ENCODE peak calls at places on chromosomes 1 and 21, in seven cellular contexts. One of them, this sample, is unnamed.

GRCh38 chr1:156344409-156344808 is 6.1 kb downstream of the TSACC start:
- DNase-seq in left ventricle myocardium inferior: no peak
- DNase-seq in D341Med: no peak
- DNase-seq in AG20443: no peak
- DNase-seq in Panc1: no peak
- DNase-seq in cardiac muscle cell: no peak
- DNase-seq in esophagus squamous epithelium: no peak
- DNase-seq in this sample: no peak

GRCh38 chr1:162822391-162823200 is 32.1 kb downstream of the HSD17B7 start:
- DNase-seq in left ventricle myocardium inferior: no peak
- DNase-seq in D341Med: peak; percentile 71
- DNase-seq in AG20443: peak; percentile 52
- DNase-seq in Panc1: no peak
- DNase-seq in cardiac muscle cell: peak; percentile 39
- DNase-seq in esophagus squamous epithelium: no peak
- DNase-seq in this sample: peak; percentile 20

GRCh38 chr1:6126521-6127067 is 53.5 kb downstream of the CHD5 start:
- DNase-seq in left ventricle myocardium inferior: no peak
- DNase-seq in D341Med: no peak
- DNase-seq in AG20443: no peak
- DNase-seq in Panc1: no peak
- DNase-seq in cardiac muscle cell: no peak
- DNase-seq in esophagus squamous epithelium: no peak
- DNase-seq in this sample: no peak

GRCh38 chr1:177135250-177135649 is 29.3 kb downstream of the ASTN1 start:
- DNase-seq in left ventricle myocardium inferior: no peak
- DNase-seq in D341Med: no peak
- DNase-seq in AG20443: no peak
- DNase-seq in Panc1: no peak
- DNase-seq in cardiac muscle cell: no peak
- DNase-seq in esophagus squamous epithelium: no peak
- DNase-seq in this sample: no peak

GRCh38 chr1:167109125-167109524 is 15.2 kb downstream of the STYXL2 start:
- DNase-seq in left ventricle myocardium inferior: no peak
- DNase-seq in D341Med: no peak
- DNase-seq in AG20443: no peak
- DNase-seq in Panc1: no peak
- DNase-seq in cardiac muscle cell: no peak
- DNase-seq in esophagus squamous epithelium: no peak
- DNase-seq in this sample: no peak

GRCh38 chr1:8944006-8944405 is 1.7 kb upstream of the CA6 start:
- DNase-seq in left ventricle myocardium inferior: no peak
- DNase-seq in D341Med: no peak
- DNase-seq in AG20443: no peak
- DNase-seq in Panc1: no peak
- DNase-seq in cardiac muscle cell: no peak
- DNase-seq in esophagus squamous epithelium: no peak
- DNase-seq in this sample: no peak

GRCh38 chr21:15051652-15052554 is 12.9 kb downstream of the NRIP1 start:
- DNase-seq in left ventricle myocardium inferior: no peak
- DNase-seq in D341Med: no peak
- DNase-seq in AG20443: no peak
- DNase-seq in Panc1: no peak
- DNase-seq in cardiac muscle cell: peak; percentile 26
- DNase-seq in esophagus squamous epithelium: no peak
- DNase-seq in this sample: no peak

GRCh38 chr21:30166171-30166570 is 434 bp downstream of the CLDN17 start:
- DNase-seq in left ventricle myocardium inferior: no peak
- DNase-seq in D341Med: no peak
- DNase-seq in AG20443: no peak
- DNase-seq in Panc1: no peak
- DNase-seq in cardiac muscle cell: no peak
- DNase-seq in esophagus squamous epithelium: no peak
- DNase-seq in this sample: no peak

GRCh38 chr1:208928335-208928734 is 655.2 kb upstream of the CAMK1G start:
- DNase-seq in left ventricle myocardium inferior: no peak
- DNase-seq in D341Med: no peak
- DNase-seq in AG20443: no peak
- DNase-seq in Panc1: no peak
- DNase-seq in cardiac muscle cell: no peak
- DNase-seq in esophagus squamous epithelium: no peak
- DNase-seq in this sample: no peak

GRCh38 chr1:150621497-150622113 is 7.8 kb downstream of the ENSA start:
- DNase-seq in left ventricle myocardium inferior: no peak
- DNase-seq in D341Med: peak; percentile 63
- DNase-seq in AG20443: peak; percentile 68
- DNase-seq in Panc1: no peak
- DNase-seq in cardiac muscle cell: peak; percentile 54
- DNase-seq in esophagus squamous epithelium: no peak
- DNase-seq in this sample: peak; percentile 73